ENCODE peak calls at places on chromosomes 5 and 9, in four cellular contexts. N is AG09309, Z is heart right ventricle, K is foreskin fibroblast. D is an unnamed sample.

GRCh38 chr9:76519027-76519835 is 60.2 kb downstream of the GCNT1 start:
- DNase-seq in N (no peak), Z (no peak), K (no peak), D (no peak)

GRCh38 chr5:131610198-131611063 is 24.6 kb downstream of the RAPGEF6 start:
- DNase-seq in N (no peak), Z (no peak), K (peak), D (no peak)

GRCh38 chr5:169218862-169219261 is 82.1 kb downstream of the SLIT3 start:
- DNase-seq in N (no peak), Z (no peak), K (peak), D (no peak)

GRCh38 chr5:36502608-36503007 is 103.8 kb upstream of the SLC1A3 start:
- DNase-seq in N (peak), Z (no peak), K (peak), D (no peak)

GRCh38 chr5:144230806-144231205 is 60.1 kb downstream of the KCTD16 start:
- DNase-seq in N (no peak), Z (no peak), K (no peak), D (no peak)

GRCh38 chr9:112338561-112338960 is 5.1 kb upstream of the PTBP3 start:
- DNase-seq in N (peak), Z (no peak), K (peak), D (no peak)

GRCh38 chr5:174172104-174172965 is 126.8 kb downstream of the NSG2 start:
- DNase-seq in N (no peak), Z (no peak), K (no peak), D (no peak)

GRCh38 chr5:600551-601541 is 11.3 kb upstream of the CEP72 start:
- DNase-seq in N (no peak), Z (no peak), K (no peak), D (no peak)

GRCh38 chr9:122812736-122813135 is 12.8 kb downstream of the OR1K1 start:
- DNase-seq in N (no peak), Z (no peak), K (no peak), D (no peak)